ENCODE peak calls at places on chromosomes 3 and 15, in seven cellular contexts. K is foreskin fibroblast; E is SJCRH30; M is cerebellar cortex; H is stimulated activated CD4-positive, alpha-beta T cell treated with anti-CD3 and anti-CD28 coated beads, Interleukin-15, amount 100 ng/mL, for 1 hour; I is amniotic epithelial cell; O is GM10248. S is an unnamed sample.

GRCh38 chr3:190444576-190445145 is 5.0 kb downstream of the TMEM207 start:
- DNase-seq in K (no peak), E (no peak), M (no peak), H (no peak), I (no peak), O (no peak), S (no peak)

GRCh38 chr3:31066999-31067398 is 172.5 kb upstream of the GADL1 start:
- DNase-seq in K (peak), E (peak), M (no peak), H (no peak), I (peak), O (no peak), S (peak)

GRCh38 chr3:169150874-169151273 is 512.6 kb downstream of the MECOM start:
- DNase-seq in K (no peak), E (peak), M (no peak), H (no peak), I (no peak), O (no peak), S (no peak)

GRCh38 chr3:130760922-130761321 is 14.3 kb upstream of the PIK3R4 start:
- DNase-seq in K (peak), E (no peak), M (no peak), H (no peak), I (no peak), O (no peak), S (peak)

GRCh38 chr3:13631256-13631655 is 82.3 kb downstream of the FBLN2 start:
- DNase-seq in K (no peak), E (no peak), M (no peak), H (no peak), I (no peak), O (no peak), S (no peak)

GRCh38 chr15:94056314-94056713 is 175.0 kb upstream of the MCTP2 start:
- DNase-seq in K (no peak), E (peak), M (no peak), H (no peak), I (peak), O (no peak), S (no peak)

GRCh38 chr3:132659000-132659369 is 624 bp downstream of the ACAD11 start:
- DNase-seq in K (no peak), E (no peak), M (no peak), H (no peak), I (no peak), O (no peak), S (peak)

GRCh38 chr3:13411186-13411860 is 8.8 kb downstream of the NUP210 start:
- DNase-seq in K (no peak), E (no peak), M (no peak), H (no peak), I (no peak), O (no peak), S (no peak)